ENCODE peak calls at places on chromosomes 16 and 17, in six cellular contexts. W is stimulated activated CD4-positive, alpha-beta T cell treated with anti-CD3 and anti-CD28 coated beads, Interleukin-1b, Interleukin-23, amount 100 ng/mL, for 4 hours; Y is occipital lobe; B is right cardiac atrium; A is NCI-H1105 treated with DMSO at 0.1 percent for 48 hours; L is AG09309. I is an unnamed sample.

GRCh38 chr16:73183678-73184092 is 135.8 kb upstream of the ZFHX3 start:
- DNase-seq in A (no peak), Y (no peak), L (no peak), W (no peak), B (peak), I (no peak)

GRCh38 chr17:56891751-56892150 is 22.1 kb downstream of the TRIM25 start:
- DNase-seq in L (no peak), A (no peak), W (peak), B (peak), Y (no peak), I (peak)

GRCh38 chr16:17470871-17471744 is at the start of gene XYLT1:
- DNase-seq in Y (peak), W (peak), B (peak), L (peak), A (peak), I (peak)

GRCh38 chr17:55053855-55054254 is 85.3 kb downstream of the STXBP4 start:
- DNase-seq in L (no peak), B (no peak), W (no peak), A (no peak), Y (no peak), I (no peak)

GRCh38 chr17:3798273-3799180 is 2.5 kb downstream of the ITGAE start:
- DNase-seq in L (no peak), W (no peak), B (no peak), Y (no peak), A (no peak), I (no peak)

GRCh38 chr16:30185141-30185682 is 1.8 kb downstream of the CORO1A start:
- DNase-seq in A (no peak), B (peak), Y (no peak), L (no peak), W (peak), I (no peak)

GRCh38 chr17:13777003-13777402 is 175.3 kb upstream of the HS3ST3A1 start:
- DNase-seq in Y (no peak), L (no peak), B (no peak), A (no peak), W (no peak), I (no peak)

GRCh38 chr16:71542377-71542776 is 16.2 kb downstream of the CHST4 start:
- DNase-seq in L (no peak), B (no peak), W (peak), Y (no peak), A (no peak), I (peak)

GRCh38 chr17:3801043-3801746 is at the start of gene ITGAE:
- DNase-seq in B (no peak), A (no peak), W (no peak), L (no peak), Y (no peak), I (no peak)

GRCh38 chr17:59706900-59707181 is 389 bp downstream of the PTRH2 start:
- DNase-seq in B (no peak), Y (no peak), L (no peak), A (no peak), W (peak), I (no peak)

GRCh38 chr16:83908798-83909197 is 9.9 kb downstream of the MLYCD start:
- DNase-seq in Y (no peak), W (no peak), A (no peak), B (no peak), L (no peak), I (no peak)

GRCh38 chr16:75789237-75789636 is 62.9 kb upstream of the CPHXL start:
- DNase-seq in Y (no peak), A (peak), B (no peak), W (no peak), L (peak), I (no peak)

GRCh38 chr17:57033296-57033695 is 51.8 kb upstream of the AKAP1 start:
- DNase-seq in B (no peak), W (no peak), Y (no peak), L (no peak), A (peak), I (peak)

GRCh38 chr16:3983081-3983520 is 102.6 kb upstream of the CREBBP start:
- DNase-seq in Y (peak), L (no peak), B (peak), W (peak), A (peak), I (peak)

GRCh38 chr16:85451646-85452363 is 161.3 kb upstream of the GSE1 start:
- DNase-seq in A (peak), W (no peak), B (no peak), L (no peak), Y (no peak), I (no peak)

GRCh38 chr17:81315170-81315884 is 20.2 kb upstream of the SLC38A10 start:
- DNase-seq in W (no peak), B (peak), A (no peak), L (no peak), Y (no peak), I (no peak)

GRCh38 chr16:67389911-67390815 is 3.1 kb downstream of the TPPP3 start:
- DNase-seq in A (no peak), L (no peak), W (no peak), Y (no peak), B (peak), I (no peak)

GRCh38 chr16:80034948-80035700 is 434.6 kb upstream of the MAF start:
- DNase-seq in B (no peak), A (no peak), Y (no peak), W (no peak), L (no peak), I (no peak)

I was measured in thyroid gland.